ENCODE peak calls at places on chromosomes 12 and 14, in six cellular contexts. O is neural progenitor cell, Z is astrocyte, P is SK-N-MC, J is A673, S is DND-41. K is an unnamed sample.

GRCh38 chr12:12467701-12468218 is 94.9 kb downstream of the DUSP16 start:
- DNase-seq in P (no peak), S (no peak), O (no peak), J (no peak), Z (peak), K (no peak)

GRCh38 chr12:56190695-56191155 is 1.4 kb upstream of the SMARCC2 start:
- DNase-seq in P (no peak), Z (no peak), J (peak), S (no peak), O (peak), K (no peak)

GRCh38 chr14:95291859-95292542 is 27.7 kb downstream of the CLMN start:
- DNase-seq in O (no peak), Z (peak), S (no peak), J (peak), P (no peak), K (peak)

GRCh38 chr12:63086149-63086915 is 64.7 kb downstream of the AVPR1A start:
- DNase-seq in O (no peak), P (no peak), J (no peak), Z (no peak), S (no peak), K (no peak)

GRCh38 chr12:807041-807717 is 54.8 kb downstream of the WNK1 start:
- DNase-seq in Z (no peak), O (no peak), S (no peak), P (no peak), J (no peak), K (no peak)

GRCh38 chr14:100062602-100063001 is 2.6 kb upstream of the EVL start:
- DNase-seq in P (no peak), J (no peak), S (no peak), O (no peak), Z (no peak), K (no peak)

GRCh38 chr14:76710093-76711010 is 50.9 kb upstream of the VASH1 start:
- DNase-seq in S (peak), O (peak), J (peak), P (peak), Z (peak), K (peak)

GRCh38 chr12:39692258-39692853 is 72.8 kb upstream of the ABCD2 start:
- DNase-seq in Z (peak), J (peak), O (no peak), P (no peak), S (no peak), K (peak)

GRCh38 chr14:68526420-68527105 is 266.3 kb downstream of the ZFP36L1 start:
- DNase-seq in O (no peak), Z (peak), S (no peak), J (no peak), P (no peak), K (peak)

GRCh38 chr12:39122562-39123204 is 217.3 kb upstream of the CPNE8 start:
- DNase-seq in Z (no peak), S (no peak), P (no peak), O (peak), J (no peak), K (peak)

GRCh38 chr14:96497087-96497486 is 5.1 kb upstream of the PAPOLA start:
- DNase-seq in O (no peak), S (no peak), P (no peak), J (no peak), Z (no peak), K (peak)

GRCh38 chr12:55816876-55817351 is 610 bp downstream of the SARNP start:
- DNase-seq in O (peak), Z (peak), S (no peak), J (peak), P (no peak), K (peak)

GRCh38 chr14:79491161-79491560 is 720.1 kb downstream of the DIO2 start:
- DNase-seq in Z (no peak), S (no peak), O (no peak), J (no peak), P (no peak), K (no peak)

GRCh38 chr14:53630336-53630735 is 326.3 kb downstream of the BMP4 start:
- DNase-seq in Z (peak), P (peak), S (no peak), J (peak), O (no peak), K (no peak)

GRCh38 chr12:115574831-115575230 is 702.7 kb downstream of the MED13L start:
- DNase-seq in P (no peak), Z (no peak), J (no peak), S (no peak), O (no peak), K (no peak)

DNA sequence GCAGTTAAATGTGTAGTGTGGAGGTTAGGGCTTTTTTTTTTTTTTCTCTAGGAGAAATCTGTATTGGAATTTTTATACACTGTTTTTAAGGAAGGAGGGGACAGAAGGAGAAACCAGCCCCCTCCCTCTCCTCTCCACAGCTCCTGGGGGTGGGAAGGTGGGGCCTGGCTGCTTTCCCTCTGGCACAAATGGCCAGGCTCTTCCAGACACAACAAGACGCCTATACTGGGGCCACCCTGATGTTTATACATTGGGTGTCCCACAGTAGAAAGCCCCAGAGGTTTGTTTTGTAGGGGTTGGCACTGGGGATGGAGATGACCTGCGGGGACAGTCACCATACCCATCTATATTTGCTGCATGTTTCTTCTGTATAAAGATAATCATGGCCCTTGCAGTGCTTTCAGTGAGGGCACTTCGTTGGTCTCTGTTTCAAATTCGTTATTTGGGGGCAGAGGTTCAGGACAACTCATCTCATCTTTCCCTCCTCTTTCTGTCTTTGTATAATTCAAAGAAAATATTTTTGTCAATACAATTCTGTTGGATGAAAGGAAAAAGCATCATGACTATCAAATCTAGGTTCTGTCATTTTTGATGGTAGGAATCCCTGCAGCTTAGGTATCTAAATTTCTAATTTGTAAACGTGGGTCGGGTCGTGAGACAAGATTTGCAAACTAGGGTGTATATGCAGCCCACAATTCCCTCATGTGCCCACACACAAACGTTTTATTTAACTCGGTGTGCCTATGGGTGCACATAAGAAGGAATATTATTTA is 2.3 kb upstream of the HOTAIR start:
- DNase-seq in O (no peak), Z (no peak), S (no peak), J (no peak), P (no peak), K (no peak)
- TF ChIP-seq EZH2 in O (peak), Z (no peak), S (no peak), J (no peak), P (no peak), K (no peak)

DNA sequence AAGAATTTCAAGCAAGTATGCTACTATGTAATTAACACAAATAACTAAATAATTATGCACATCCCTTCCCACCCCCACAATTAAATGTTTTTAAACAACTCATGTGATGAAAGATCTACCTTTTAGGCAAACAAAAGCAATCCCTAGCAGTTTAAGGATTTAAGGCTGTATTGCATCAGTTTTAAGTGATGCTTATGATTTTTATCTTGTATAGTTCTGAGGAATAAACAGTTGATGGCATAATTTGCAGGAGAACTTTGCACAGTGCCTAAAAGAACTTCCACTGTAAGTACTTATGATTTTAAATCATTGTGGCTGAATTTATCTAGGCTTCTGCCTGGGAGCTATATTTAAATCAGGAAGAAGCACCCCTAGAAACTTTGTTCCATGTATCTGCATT is 388.7 kb downstream of the BCAT1 start:
- DNase-seq in O (no peak), S (no peak), P (no peak), J (no peak), Z (no peak), K (no peak)
- TF ChIP-seq EZH2 in O (no peak), S (no peak), P (no peak), J (no peak), Z (no peak), K (no peak)

GRCh38 chr14:36512585-36513003 is 7.4 kb downstream of the NKX2-1 start:
- DNase-seq in O (no peak), S (no peak), J (no peak), P (no peak), Z (no peak), K (no peak)
- TF ChIP-seq EZH2 in O (no peak), S (no peak), J (no peak), P (no peak), Z (no peak), K (no peak)

GRCh38 chr14:98296895-98297294 is 975.1 kb downstream of the BCL11B start:
- DNase-seq in O (no peak), S (no peak), J (no peak), Z (no peak), P (no peak), K (no peak)

GRCh38 chr14:98293527-98293926 is 978.5 kb downstream of the BCL11B start:
- DNase-seq in O (no peak), S (no peak), P (no peak), J (no peak), Z (peak), K (no peak)

GRCh38 chr14:98304574-98304973 is 967.4 kb downstream of the BCL11B start:
- DNase-seq in J (no peak), P (no peak), S (no peak), Z (no peak), O (no peak), K (no peak)

GRCh38 chr14:98297567-98297966 is 974.4 kb downstream of the BCL11B start:
- DNase-seq in S (no peak), P (no peak), J (no peak), Z (no peak), O (no peak), K (no peak)

DNA sequence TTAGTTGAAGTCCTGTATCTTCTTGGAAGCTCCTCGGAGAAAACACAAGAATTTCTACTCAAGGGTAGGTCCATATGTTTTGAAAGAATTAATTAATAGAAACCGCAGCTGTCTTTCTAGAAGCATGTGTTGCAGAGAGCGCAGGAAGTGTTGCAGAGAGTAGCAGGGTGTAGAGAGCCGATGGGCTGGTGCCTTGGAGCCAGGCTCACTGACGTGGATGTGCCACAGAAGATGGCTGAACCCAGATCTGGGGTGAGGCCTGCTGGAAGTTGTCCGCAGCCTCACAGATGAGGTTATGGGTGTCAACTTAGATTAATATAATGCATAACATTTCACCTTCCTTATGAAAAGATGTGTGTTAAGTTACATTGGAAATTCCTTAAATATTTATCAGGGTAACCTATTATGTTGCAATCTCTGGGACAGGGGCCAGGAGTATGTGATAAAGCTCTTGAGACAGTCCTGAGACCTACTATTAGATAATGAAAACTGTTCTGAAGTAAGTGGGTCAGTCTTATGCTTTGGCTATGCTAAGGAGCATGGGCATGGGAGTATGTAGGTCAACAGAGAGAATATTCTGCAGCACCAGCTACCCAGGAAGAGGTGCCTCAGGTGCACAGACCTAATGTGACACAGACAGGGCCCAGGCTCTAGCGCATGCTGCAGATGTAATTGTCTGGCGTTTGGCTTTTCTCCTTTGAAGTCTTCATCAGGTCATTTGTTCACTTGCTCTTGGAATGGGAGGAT is 973.3 kb downstream of the BCL11B start:
- DNase-seq in P (no peak), J (no peak), S (no peak), Z (no peak), O (no peak), K (no peak)
- TF ChIP-seq EZH2 in P (no peak), J (no peak), S (no peak), Z (no peak), O (no peak), K (no peak)

DNA sequence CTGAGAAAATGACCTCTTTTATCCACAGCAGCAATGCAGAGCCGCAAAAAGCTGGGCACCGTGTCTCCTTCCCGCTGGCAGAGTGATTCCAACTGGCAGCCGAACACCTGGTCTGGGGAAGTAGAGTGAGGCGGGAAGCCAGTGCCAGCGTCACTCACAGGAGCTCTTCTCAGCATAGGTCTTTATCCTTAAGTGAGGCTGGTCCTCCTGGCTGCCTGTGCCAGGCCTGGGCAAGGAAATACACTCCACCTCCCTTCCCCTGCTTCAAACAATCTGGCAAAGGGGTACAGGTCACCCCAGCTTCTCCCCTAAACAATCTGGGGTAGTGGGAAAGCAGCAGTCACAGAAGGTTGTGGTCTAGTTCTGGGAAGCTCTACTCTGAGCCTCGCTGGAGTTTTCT is 4.8 kb downstream of the ARHGAP9 start:
- DNase-seq in P (no peak), J (no peak), O (no peak), S (no peak), Z (no peak), K (no peak)
- TF ChIP-seq EZH2 in P (no peak), J (no peak), O (no peak), S (no peak), Z (no peak), K (no peak)

DNA sequence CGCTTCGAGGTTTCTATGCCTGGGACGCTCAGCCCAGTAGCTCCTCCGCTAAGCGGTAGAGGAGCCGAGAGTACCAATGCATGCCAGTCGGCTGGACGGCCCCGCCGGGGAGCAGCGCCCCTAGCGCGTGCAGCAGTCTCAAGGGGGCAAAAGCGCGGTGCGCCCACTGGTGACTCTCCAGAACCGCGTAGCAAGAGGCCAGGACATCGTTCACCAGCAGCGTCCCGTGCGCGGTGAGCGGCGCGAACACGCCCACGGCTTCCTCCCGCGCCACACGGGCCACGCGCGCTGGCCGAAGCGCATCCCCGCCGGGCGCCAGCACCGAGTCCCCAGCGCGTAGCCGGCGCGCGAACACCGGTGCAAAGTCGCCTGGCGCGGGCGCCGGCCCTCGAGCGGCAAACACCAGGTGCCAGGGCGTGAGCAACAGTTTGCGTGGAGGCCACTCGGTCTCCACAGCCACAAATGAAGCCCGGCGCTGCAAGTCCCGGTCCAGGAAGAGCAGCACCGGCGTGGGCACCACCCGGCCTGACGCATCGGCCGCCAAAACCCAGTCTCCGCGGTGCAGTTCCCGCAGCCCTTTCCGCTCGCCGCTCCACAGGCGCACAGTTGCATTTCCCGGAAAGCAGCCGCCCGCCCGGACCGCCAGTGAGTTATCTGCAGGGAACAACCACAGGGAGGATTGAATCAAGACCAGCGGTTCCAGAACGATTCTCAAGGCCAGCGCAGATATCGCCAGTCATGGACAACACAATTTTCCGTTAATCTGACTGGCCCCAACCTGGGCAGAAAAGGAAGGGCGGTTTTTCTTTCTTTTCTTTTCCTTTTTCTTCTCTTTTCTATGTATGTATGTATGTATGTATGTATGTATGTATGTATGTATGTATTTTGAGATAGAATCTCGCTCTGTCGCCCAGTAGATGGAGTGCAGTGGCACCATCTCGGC is 4.5 kb downstream of the DHH start:
- DNase-seq in S (peak), O (peak), J (peak), P (no peak), Z (peak), K (peak)
- TF ChIP-seq EZH2 in S (peak), O (peak), J (peak), P (peak), Z (peak), K (peak)

DNA sequence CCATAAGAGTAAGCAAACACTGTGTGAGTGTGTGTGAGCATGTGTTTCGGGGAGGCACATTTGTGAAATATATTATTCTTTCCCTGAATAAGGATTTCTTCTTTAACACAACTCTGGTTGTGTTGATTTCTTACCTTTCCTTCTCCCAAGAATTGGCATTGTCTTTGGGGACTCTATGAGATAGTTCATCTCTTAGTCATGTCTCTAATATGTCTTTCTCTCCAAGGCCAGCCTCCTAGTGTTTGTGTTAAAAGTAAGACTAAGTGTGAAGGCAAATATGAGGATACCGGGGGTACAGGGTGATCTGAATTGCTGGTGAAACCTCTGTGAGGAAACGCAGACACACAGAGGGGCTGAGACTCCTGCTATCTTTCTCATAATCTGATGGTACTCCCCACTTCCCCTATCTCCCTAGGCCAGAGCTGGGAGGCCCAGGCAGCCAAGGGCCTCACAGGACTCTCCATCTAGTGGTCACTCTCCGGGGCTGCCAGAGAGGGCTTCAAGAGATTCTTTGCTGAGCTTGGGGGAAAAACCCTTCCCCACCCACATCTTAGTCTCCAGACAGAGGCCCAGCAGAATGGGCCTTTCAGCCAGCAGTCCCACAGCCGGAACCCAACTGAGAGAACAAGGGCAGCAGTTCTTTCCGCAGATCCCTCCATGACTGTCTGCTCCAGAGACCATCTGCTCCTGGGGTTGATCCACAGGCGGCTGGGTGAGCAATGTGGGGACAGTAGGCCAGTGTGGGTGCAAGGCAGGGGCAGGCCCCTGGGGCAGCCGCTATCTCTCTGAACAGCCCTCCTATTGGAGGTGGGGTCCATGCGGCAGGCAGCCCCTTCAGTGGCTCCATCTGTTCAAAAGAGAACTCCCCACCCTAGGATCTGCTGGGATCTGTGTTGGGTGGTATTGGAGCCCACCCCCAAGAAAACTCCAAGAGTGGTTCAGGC is 5.8 kb upstream of the HOXC12 start:
- DNase-seq in O (no peak), P (no peak), Z (no peak), S (no peak), J (no peak), K (peak)
- TF ChIP-seq EZH2 in O (no peak), P (no peak), Z (no peak), S (no peak), J (no peak), K (no peak)

K was measured in PC-3.